ENCODE peak calls at places on chromosomes 3 and 15, in nine cellular contexts. One of them, this sample, is unnamed.

GRCh38 chr3:35932995-35933394 is 293.7 kb downstream of the ARPP21 start:
- DNase-seq in H9: no peak
- DNase-seq in adrenal gland: peak
- DNase-seq in HL-60: peak
- DNase-seq in PC-9: peak
- DNase-seq in IMR-90: peak
- DNase-seq in progenitor cell of endocrine pancreas: no peak
- DNase-seq in ovary: no peak
- DNase-seq in MM.1S: no peak
- DNase-seq in this sample: no peak

GRCh38 chr3:125079675-125080045 is 23.9 kb upstream of the HEG1 start:
- DNase-seq in H9: no peak
- DNase-seq in adrenal gland: peak
- DNase-seq in HL-60: no peak
- DNase-seq in PC-9: peak
- DNase-seq in IMR-90: peak
- DNase-seq in progenitor cell of endocrine pancreas: no peak
- DNase-seq in ovary: no peak
- DNase-seq in MM.1S: no peak
- DNase-seq in this sample: no peak

GRCh38 chr3:130316164-130316563 is 29.3 kb upstream of the COL6A5 start:
- DNase-seq in H9: no peak
- DNase-seq in adrenal gland: peak
- DNase-seq in HL-60: no peak
- DNase-seq in PC-9: no peak
- DNase-seq in IMR-90: peak
- DNase-seq in progenitor cell of endocrine pancreas: no peak
- DNase-seq in ovary: no peak
- DNase-seq in MM.1S: no peak
- DNase-seq in this sample: no peak

GRCh38 chr3:134641671-134642300 is 9.0 kb downstream of the KY start:
- DNase-seq in H9: peak
- DNase-seq in adrenal gland: no peak
- DNase-seq in HL-60: no peak
- DNase-seq in PC-9: no peak
- DNase-seq in IMR-90: no peak
- DNase-seq in progenitor cell of endocrine pancreas: peak
- DNase-seq in ovary: no peak
- DNase-seq in MM.1S: no peak
- DNase-seq in this sample: no peak

GRCh38 chr3:69567026-69567767 is 172.1 kb upstream of the MITF start:
- DNase-seq in H9: no peak
- DNase-seq in adrenal gland: no peak
- DNase-seq in HL-60: peak
- DNase-seq in PC-9: no peak
- DNase-seq in IMR-90: no peak
- DNase-seq in progenitor cell of endocrine pancreas: no peak
- DNase-seq in ovary: no peak
- DNase-seq in MM.1S: no peak
- DNase-seq in this sample: no peak

GRCh38 chr3:101567528-101568317 is 6.1 kb downstream of the TRMT10C start:
- DNase-seq in H9: no peak
- DNase-seq in adrenal gland: no peak
- DNase-seq in HL-60: no peak
- DNase-seq in PC-9: no peak
- DNase-seq in IMR-90: peak
- DNase-seq in progenitor cell of endocrine pancreas: no peak
- DNase-seq in ovary: no peak
- DNase-seq in MM.1S: no peak
- DNase-seq in this sample: no peak

GRCh38 chr15:59662260-59662659 is 4.9 kb upstream of the GTF2A2 start:
- DNase-seq in H9: no peak
- DNase-seq in adrenal gland: no peak
- DNase-seq in HL-60: no peak
- DNase-seq in PC-9: no peak
- DNase-seq in IMR-90: peak
- DNase-seq in progenitor cell of endocrine pancreas: no peak
- DNase-seq in ovary: no peak
- DNase-seq in MM.1S: no peak
- DNase-seq in this sample: no peak

GRCh38 chr3:45092132-45093031 is 53.8 kb downstream of the CDCP1 start:
- DNase-seq in H9: no peak
- DNase-seq in adrenal gland: no peak
- DNase-seq in HL-60: no peak
- DNase-seq in PC-9: peak
- DNase-seq in IMR-90: peak
- DNase-seq in progenitor cell of endocrine pancreas: no peak
- DNase-seq in ovary: no peak
- DNase-seq in MM.1S: no peak
- DNase-seq in this sample: no peak

GRCh38 chr3:176430244-176430893 is 766.9 kb downstream of the TBL1XR1 start:
- DNase-seq in H9: no peak
- DNase-seq in adrenal gland: peak
- DNase-seq in HL-60: peak
- DNase-seq in PC-9: peak
- DNase-seq in IMR-90: peak
- DNase-seq in progenitor cell of endocrine pancreas: no peak
- DNase-seq in ovary: peak
- DNase-seq in MM.1S: peak
- DNase-seq in this sample: peak

GRCh38 chr3:122730240-122730639 is 49.6 kb downstream of the PARP14 start:
- DNase-seq in H9: peak
- DNase-seq in adrenal gland: no peak
- DNase-seq in HL-60: no peak
- DNase-seq in PC-9: no peak
- DNase-seq in IMR-90: no peak
- DNase-seq in progenitor cell of endocrine pancreas: no peak
- DNase-seq in ovary: no peak
- DNase-seq in MM.1S: no peak
- DNase-seq in this sample: no peak

GRCh38 chr15:87527416-87527815 is 729.1 kb downstream of the NTRK3 start:
- DNase-seq in H9: peak
- DNase-seq in adrenal gland: no peak
- DNase-seq in HL-60: no peak
- DNase-seq in PC-9: peak
- DNase-seq in IMR-90: no peak
- DNase-seq in progenitor cell of endocrine pancreas: no peak
- DNase-seq in ovary: no peak
- DNase-seq in MM.1S: no peak
- DNase-seq in this sample: no peak

GRCh38 chr3:6989608-6990291 is 128.8 kb downstream of the GRM7 start:
- DNase-seq in H9: no peak
- DNase-seq in adrenal gland: no peak
- DNase-seq in HL-60: no peak
- DNase-seq in PC-9: no peak
- DNase-seq in IMR-90: no peak
- DNase-seq in progenitor cell of endocrine pancreas: no peak
- DNase-seq in ovary: no peak
- DNase-seq in MM.1S: no peak
- DNase-seq in this sample: no peak

DNA sequence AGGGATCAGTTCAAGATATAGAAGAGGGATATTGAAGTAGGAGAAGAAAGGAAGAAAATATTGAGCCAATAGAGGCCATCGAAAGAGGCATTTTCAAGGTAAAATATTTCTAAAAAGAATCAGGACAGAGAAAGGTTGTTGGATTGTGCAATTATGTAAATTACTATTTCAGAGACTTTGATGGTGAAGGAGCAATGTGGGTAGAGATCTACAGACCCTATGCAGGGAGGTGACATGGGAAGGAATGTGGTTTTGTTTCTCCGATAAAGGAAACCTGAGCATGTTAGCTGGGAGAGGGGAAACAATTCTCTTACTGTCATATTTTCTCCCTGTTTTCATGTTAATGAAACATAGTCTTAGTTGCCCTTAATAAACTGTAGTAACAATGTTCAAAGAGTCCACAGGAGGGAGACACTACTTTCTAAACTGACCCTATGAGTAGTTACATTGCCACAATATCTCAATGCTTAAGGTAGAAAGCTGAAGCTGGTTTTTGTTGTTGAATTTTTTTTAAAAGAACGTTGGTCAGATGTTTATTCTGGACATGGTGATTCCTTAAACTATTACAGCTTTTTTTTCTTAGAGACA is 133.3 kb downstream of the GRM7 start:
- DNase-seq in H9: no peak
- DNase-seq in adrenal gland: no peak
- DNase-seq in HL-60: no peak
- DNase-seq in PC-9: no peak
- DNase-seq in IMR-90: no peak
- DNase-seq in progenitor cell of endocrine pancreas: no peak
- DNase-seq in ovary: no peak
- DNase-seq in MM.1S: no peak
- DNase-seq in this sample: peak
- TF ChIP-seq CTCF in H9: peak
- TF ChIP-seq CTCF in adrenal gland: no peak
- TF ChIP-seq CTCF in HL-60: no peak
- TF ChIP-seq CTCF in PC-9: peak
- TF ChIP-seq CTCF in IMR-90: no peak
- TF ChIP-seq CTCF in progenitor cell of endocrine pancreas: peak
- TF ChIP-seq CTCF in ovary: no peak
- TF ChIP-seq CTCF in MM.1S: no peak
- TF ChIP-seq CTCF in this sample: no peak

GRCh38 chr3:151638555-151638954 is 95.2 kb upstream of the AADACL2 start:
- DNase-seq in H9: no peak
- DNase-seq in adrenal gland: peak
- DNase-seq in HL-60: no peak
- DNase-seq in PC-9: no peak
- DNase-seq in IMR-90: no peak
- DNase-seq in progenitor cell of endocrine pancreas: no peak
- DNase-seq in ovary: no peak
- DNase-seq in MM.1S: no peak
- DNase-seq in this sample: no peak
- TF ChIP-seq CTCF in H9: no peak
- TF ChIP-seq CTCF in adrenal gland: no peak
- TF ChIP-seq CTCF in HL-60: no peak
- TF ChIP-seq CTCF in PC-9: no peak
- TF ChIP-seq CTCF in IMR-90: no peak
- TF ChIP-seq CTCF in progenitor cell of endocrine pancreas: no peak
- TF ChIP-seq CTCF in ovary: no peak
- TF ChIP-seq CTCF in MM.1S: no peak
- TF ChIP-seq CTCF in this sample: no peak

DNA sequence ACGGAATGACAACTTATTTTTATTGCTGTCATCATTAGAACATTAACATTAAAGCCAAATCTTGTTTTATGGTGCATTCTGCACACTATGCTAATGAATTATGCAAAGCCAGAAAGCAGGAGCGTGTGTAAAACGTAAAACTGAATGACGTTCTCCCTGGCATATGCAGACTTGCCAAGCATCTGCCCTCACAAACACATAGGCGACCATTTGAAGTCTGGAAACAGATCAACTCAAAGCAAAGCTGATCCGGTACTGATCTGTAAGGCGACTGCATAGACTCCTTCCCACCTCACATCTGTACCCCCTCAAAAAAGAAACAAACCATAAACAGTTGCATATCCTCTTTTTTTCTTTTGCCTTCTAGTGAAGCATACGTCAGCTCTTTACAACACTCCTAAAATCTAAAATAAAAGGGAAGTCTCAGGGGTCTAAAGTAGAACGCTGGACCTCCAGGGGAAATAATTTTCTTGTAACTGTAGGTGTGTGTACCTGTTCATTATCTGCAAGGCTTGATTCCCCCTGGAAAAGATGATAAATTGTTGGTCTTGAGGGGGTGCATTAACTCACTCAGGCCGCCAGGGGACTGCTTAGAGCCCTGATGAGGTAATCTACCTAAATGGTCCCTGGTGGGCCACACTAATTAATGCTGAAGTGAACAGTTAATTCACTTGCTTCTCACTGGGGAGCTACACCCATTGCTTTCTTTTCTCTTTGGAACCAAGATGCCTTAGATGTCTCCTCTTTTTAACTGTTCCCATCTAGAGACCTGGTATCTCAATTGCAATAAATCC is 231.4 kb downstream of the CDIN1 start:
- DNase-seq in H9: peak
- DNase-seq in adrenal gland: no peak
- DNase-seq in HL-60: no peak
- DNase-seq in PC-9: no peak
- DNase-seq in IMR-90: no peak
- DNase-seq in progenitor cell of endocrine pancreas: no peak
- DNase-seq in ovary: no peak
- DNase-seq in MM.1S: no peak
- DNase-seq in this sample: no peak
- TF ChIP-seq CTCF in H9: peak
- TF ChIP-seq CTCF in adrenal gland: no peak
- TF ChIP-seq CTCF in HL-60: no peak
- TF ChIP-seq CTCF in PC-9: no peak
- TF ChIP-seq CTCF in IMR-90: no peak
- TF ChIP-seq CTCF in progenitor cell of endocrine pancreas: peak
- TF ChIP-seq CTCF in ovary: no peak
- TF ChIP-seq CTCF in MM.1S: peak
- TF ChIP-seq CTCF in this sample: peak

DNA sequence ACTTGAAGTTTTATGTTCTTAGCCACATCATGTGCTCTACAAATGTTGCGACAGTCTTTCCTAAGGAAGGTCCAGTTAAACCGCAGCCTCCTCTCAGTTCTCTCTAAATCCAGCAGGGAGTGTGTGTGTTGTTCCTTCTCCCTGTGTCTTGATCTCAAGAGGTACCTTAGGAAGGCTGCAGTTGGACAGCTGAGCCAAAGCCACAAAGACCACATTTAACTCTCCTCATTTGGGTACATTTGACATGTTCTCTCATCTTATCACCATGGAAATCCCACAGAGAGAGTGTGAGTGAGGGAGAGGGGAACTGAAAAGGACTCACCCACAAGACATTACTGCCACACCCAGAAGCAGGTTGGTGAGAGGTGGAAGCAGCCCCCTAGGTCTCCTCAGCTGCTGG is 79.5 kb downstream of the CD200R1L start:
- DNase-seq in H9: no peak
- DNase-seq in adrenal gland: no peak
- DNase-seq in HL-60: peak
- DNase-seq in PC-9: no peak
- DNase-seq in IMR-90: no peak
- DNase-seq in progenitor cell of endocrine pancreas: no peak
- DNase-seq in ovary: no peak
- DNase-seq in MM.1S: peak
- DNase-seq in this sample: peak
- TF ChIP-seq CTCF in H9: no peak
- TF ChIP-seq CTCF in adrenal gland: no peak
- TF ChIP-seq CTCF in HL-60: no peak
- TF ChIP-seq CTCF in PC-9: no peak
- TF ChIP-seq CTCF in IMR-90: no peak
- TF ChIP-seq CTCF in progenitor cell of endocrine pancreas: no peak
- TF ChIP-seq CTCF in ovary: no peak
- TF ChIP-seq CTCF in MM.1S: no peak
- TF ChIP-seq CTCF in this sample: no peak